ENCODE peak calls at places on chromosomes 5 and 9, in six cellular contexts. R is A673; O is CD8-positive, alpha-beta T cell; L is CD4-positive, alpha-beta memory T cell; Y is left ventricle myocardium inferior; U is naive thymus-derived CD4-positive, alpha-beta T cell. N is an unnamed sample. For H3K27me3 and H3K36me3, the result is how much of the 10 kb centered on the place peaks cover.

GRCh38 chr9:114027901-114028465 is 50.1 kb downstream of the AMBP start:
- DNase-seq in R (no peak), Y (no peak), L (no peak), U (no peak), O (no peak), N (no peak)

GRCh38 chr5:22341406-22341805 is 511.7 kb downstream of the CDH12 start:
- DNase-seq in Y (no peak), U (no peak), R (no peak), L (no peak), O (no peak), N (no peak)

GRCh38 chr5:170501361-170501760 is 2.5 kb upstream of the KCNIP1 start:
- DNase-seq in O (no peak), R (no peak), U (no peak), L (no peak), Y (no peak), N (no peak)

GRCh38 chr5:90015584-90016018 is 394.0 kb downstream of the CETN3 start:
- DNase-seq in R (no peak), U (no peak), O (no peak), Y (no peak), L (no peak), N (no peak)

GRCh38 chr5:92800360-92800759 is 780.7 kb downstream of the NR2F1-AS1 start:
- DNase-seq in U (no peak), Y (no peak), O (no peak), L (no peak), R (no peak), N (no peak)

GRCh38 chr5:178329331-178329730 is 96.7 kb upstream of the PHYKPL start:
- DNase-seq in Y (no peak), R (no peak), O (no peak), L (no peak), U (no peak), N (no peak)

GRCh38 chr5:142600611-142601360 is 85.1 kb downstream of the FGF1 start:
- DNase-seq in U (no peak), L (no peak), O (no peak), Y (peak), R (no peak), N (no peak)

GRCh38 chr9:69932901-69933300 is 110.7 kb upstream of the MAMDC2 start:
- DNase-seq in O (no peak), Y (no peak), L (no peak), R (peak), U (no peak), N (no peak)

GRCh38 chr9:120474579-120475243 is 105.3 kb downstream of the CDK5RAP2 start:
- DNase-seq in Y (no peak), L (no peak), O (no peak), U (no peak), R (no peak), N (no peak)

GRCh38 chr9:111920531-111920930 is 23.9 kb downstream of the UGCG start:
- DNase-seq in R (no peak), O (no peak), L (no peak), Y (no peak), U (no peak), N (no peak)

GRCh38 chr9:91395553-91396470 is 27.8 kb downstream of the NFIL3 start:
- DNase-seq in R (peak), Y (no peak), L (no peak), O (no peak), U (no peak), N (no peak)

GRCh38 chr9:20225841-20226240 is 396.5 kb downstream of the MLLT3 start:
- DNase-seq in L (no peak), R (no peak), Y (no peak), U (no peak), O (no peak), N (no peak)

GRCh38 chr5:160375166-160375565 is 4.7 kb upstream of the C1QTNF2 start:
- DNase-seq in O (no peak), Y (no peak), L (no peak), R (no peak), U (no peak), N (no peak)

GRCh38 chr9:14051459-14051858 is 262.5 kb downstream of the NFIB start:
- DNase-seq in Y (no peak), U (no peak), R (no peak), O (no peak), L (no peak), N (no peak)

GRCh38 chr5:151022511-151023018 is 2.2 kb downstream of the GPX3 start:
- DNase-seq in Y (no peak), R (no peak), U (no peak), L (no peak), O (no peak), N (no peak)
- H3K4me3 ChIP-seq in Y (peak), R (no peak), U (no peak), L (no peak), O (no peak), N (no peak)

GRCh38 chr9:134482226-134482625 is 156.0 kb downstream of the RXRA start:
- DNase-seq in U (no peak), L (no peak), O (no peak), R (no peak), Y (no peak), N (no peak)
- H3K27me3 ChIP-seq in U (under half), L (under half), O (under half), R (under half), Y (under half), N (under half)

GRCh38 chr5:66179297-66180051 is 35.4 kb downstream of the SREK1 start:
- DNase-seq in L (no peak), R (no peak), O (no peak), U (no peak), Y (no peak), N (no peak)
- H3K36me3 ChIP-seq in L (under half), R (half or more), O (under half), U (under half), Y (half or more), N (half or more)

GRCh38 chr5:141001854-141002666 is 35.8 kb downstream of the PCDHAC2 start:
- DNase-seq in O (no peak), L (no peak), U (no peak), Y (no peak), R (peak), N (no peak)
- H3K4me3 ChIP-seq in O (no peak), L (no peak), U (no peak), Y (peak), R (peak), N (no peak)

GRCh38 chr9:22227986-22228385 is 218.6 kb upstream of the DMRTA1 start:
- DNase-seq in R (no peak), U (no peak), O (no peak), Y (no peak), L (no peak), N (no peak)
- H3K27me3 ChIP-seq in R (under half), U (under half), O (under half), Y (under half), L (under half), N (under half)

GRCh38 chr5:126469925-126470324 is 46.7 kb downstream of the GRAMD2B start:
- DNase-seq in O (no peak), L (no peak), R (no peak), Y (no peak), U (no peak), N (no peak)

GRCh38 chr5:126468091-126468490 is 44.9 kb downstream of the GRAMD2B start:
- DNase-seq in R (no peak), U (no peak), O (no peak), L (no peak), Y (no peak), N (no peak)

GRCh38 chr5:126471875-126472537 is 48.8 kb downstream of the GRAMD2B start:
- DNase-seq in O (no peak), R (no peak), L (no peak), U (no peak), Y (no peak), N (no peak)

GRCh38 chr5:126472538-126472889 is 49.3 kb downstream of the GRAMD2B start:
- DNase-seq in O (no peak), Y (no peak), U (no peak), R (no peak), L (no peak), N (no peak)

DNA sequence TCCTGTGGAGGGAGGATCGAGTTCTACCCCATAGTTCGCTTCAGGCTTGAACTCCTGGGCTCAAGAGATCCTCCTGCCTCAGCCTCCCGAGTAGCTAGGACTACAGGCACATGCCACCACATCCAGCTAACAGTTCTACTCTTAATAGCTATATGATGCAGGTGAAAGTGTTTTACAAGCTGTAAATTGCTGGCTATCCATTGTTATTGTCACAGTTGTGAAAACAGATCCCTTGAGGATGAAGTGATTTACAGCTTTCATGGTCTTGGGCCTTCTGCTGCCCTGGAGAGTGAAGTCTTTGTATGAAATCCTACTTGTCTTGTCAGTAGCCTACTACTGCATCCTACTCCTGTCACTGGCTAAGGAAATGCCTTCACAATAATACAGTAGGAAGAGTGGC is 48.0 kb downstream of the GRAMD2B start:
- DNase-seq in R (no peak), L (no peak), U (no peak), Y (no peak), O (no peak), N (no peak)
- H3K36me3 ChIP-seq in R (under half), L (under half), U (under half), Y (half or more), O (under half), N (under half)

GRCh38 chr9:136056546-136057235 is 38.4 kb downstream of the NACC2 start:
- DNase-seq in L (no peak), Y (no peak), R (no peak), U (no peak), O (no peak), N (no peak)
- H3K4me3 ChIP-seq in L (no peak), Y (no peak), R (no peak), U (no peak), O (no peak), N (no peak)

GRCh38 chr5:174801798-174802197 is 77.4 kb downstream of the MSX2 start:
- DNase-seq in U (no peak), L (no peak), O (no peak), Y (no peak), R (no peak), N (no peak)

GRCh38 chr5:174796711-174797192 is 72.4 kb downstream of the MSX2 start:
- DNase-seq in Y (no peak), R (no peak), L (no peak), U (no peak), O (no peak), N (no peak)

GRCh38 chr5:174799146-174799545 is 74.8 kb downstream of the MSX2 start:
- DNase-seq in Y (no peak), O (no peak), L (no peak), R (peak), U (no peak), N (no peak)

GRCh38 chr5:174800435-174800834 is 76.1 kb downstream of the MSX2 start:
- DNase-seq in L (no peak), R (no peak), Y (no peak), U (no peak), O (no peak), N (no peak)

GRCh38 chr5:174798411-174798930 is 74.1 kb downstream of the MSX2 start:
- DNase-seq in Y (no peak), L (peak), O (no peak), U (no peak), R (peak), N (no peak)
- H3K27me3 ChIP-seq in Y (half or more), L (under half), O (under half), U (under half), R (under half), N (under half)

N was measured in effector memory CD4-positive, alpha-beta T cell.